ENCODE peak calls at places on chromosomes 4 and X, in nine cellular contexts. P is CD8-positive, alpha-beta T cell; T is stomach; B is SK-N-SH; I is cardiac muscle cell; C is hepatocyte; H is esophagus squamous epithelium; Z is Peyer's patch; A is heart right ventricle. S is an unnamed sample. For H3K4me1, the result is how much of the 10 kb centered on the place peaks cover.

GRCh38 chr4:6024450-6024960 is 6.3 kb upstream of the C4orf50 start:
- DNase-seq in P (no peak), T (no peak), B (no peak), I (no peak), C (no peak), H (no peak), Z (no peak), A (no peak), S (no peak)

GRCh38 chrX:952816-953215 is 259.6 kb downstream of the CRLF2 start:
- DNase-seq in P (peak), T (no peak), B (no peak), I (no peak), C (no peak), H (no peak), Z (no peak), A (no peak), S (no peak)

GRCh38 chr4:54290980-54291379 is 61.9 kb downstream of the PDGFRA start:
- DNase-seq in P (no peak), T (no peak), B (no peak), I (no peak), C (no peak), H (no peak), Z (no peak), A (no peak), S (no peak)

GRCh38 chr4:37002625-37003024 is 241.9 kb upstream of the NWD2 start:
- DNase-seq in P (no peak), T (no peak), B (no peak), I (no peak), C (no peak), H (no peak), Z (no peak), A (no peak), S (no peak)

GRCh38 chrX:129039176-129039575 is 484.1 kb downstream of the SMARCA1 start:
- DNase-seq in P (no peak), T (no peak), B (no peak), I (no peak), C (no peak), H (no peak), Z (no peak), A (no peak), S (peak)

GRCh38 chrX:18885317-18886004 is 98.5 kb downstream of the PHKA2 start:
- DNase-seq in P (no peak), T (no peak), B (no peak), I (peak), C (peak), H (no peak), Z (no peak), A (no peak), S (peak)

GRCh38 chr4:7189475-7190277 is 2.7 kb upstream of the SORCS2 start:
- DNase-seq in P (no peak), T (no peak), B (no peak), I (no peak), C (peak), H (no peak), Z (no peak), A (no peak), S (no peak)

GRCh38 chr4:3128976-3129375 is 54.5 kb downstream of the HTT start:
- DNase-seq in P (no peak), T (no peak), B (no peak), I (peak), C (no peak), H (no peak), Z (no peak), A (no peak), S (no peak)

GRCh38 chrX:108426262-108426661 is 12.0 kb downstream of the COL4A6 start:
- DNase-seq in P (no peak), T (no peak), B (no peak), I (no peak), C (no peak), H (no peak), Z (no peak), A (no peak), S (no peak)

GRCh38 chr4:47942420-47942819 is 28.0 kb upstream of the NFXL1 start:
- DNase-seq in P (no peak), T (no peak), B (no peak), I (no peak), C (no peak), H (no peak), Z (no peak), A (no peak), S (no peak)

GRCh38 chr4:117560329-117560728 is 474.0 kb upstream of the NDST3 start:
- DNase-seq in P (no peak), T (no peak), B (no peak), I (peak), C (no peak), H (no peak), Z (no peak), A (no peak), S (no peak)

GRCh38 chr4:26323807-26324206 is 3.0 kb downstream of the RBPJ start:
- DNase-seq in P (no peak), T (no peak), B (no peak), I (peak), C (no peak), H (no peak), Z (no peak), A (no peak), S (no peak)
- TF ChIP-seq CTCF in P (no peak), T (no peak), B (peak), I (peak), C (peak), H (no peak), Z (no peak), A (peak), S (no peak)

GRCh38 chr4:153520227-153520626 is 54.1 kb downstream of the TMEM131L start:
- DNase-seq in P (no peak), T (no peak), B (no peak), I (no peak), C (no peak), H (no peak), Z (no peak), A (no peak), S (no peak)

GRCh38 chr4:153517159-153517558 is 51.0 kb downstream of the TMEM131L start:
- DNase-seq in P (no peak), T (no peak), B (no peak), I (no peak), C (no peak), H (no peak), Z (no peak), A (no peak), S (no peak)

GRCh38 chr4:153519677-153520076 is 53.5 kb downstream of the TMEM131L start:
- DNase-seq in P (no peak), T (no peak), B (no peak), I (no peak), C (no peak), H (no peak), Z (no peak), A (no peak), S (no peak)

GRCh38 chr4:153518001-153518400 is 51.8 kb downstream of the TMEM131L start:
- DNase-seq in P (no peak), T (peak), B (no peak), I (no peak), C (no peak), H (no peak), Z (no peak), A (no peak), S (no peak)

DNA sequence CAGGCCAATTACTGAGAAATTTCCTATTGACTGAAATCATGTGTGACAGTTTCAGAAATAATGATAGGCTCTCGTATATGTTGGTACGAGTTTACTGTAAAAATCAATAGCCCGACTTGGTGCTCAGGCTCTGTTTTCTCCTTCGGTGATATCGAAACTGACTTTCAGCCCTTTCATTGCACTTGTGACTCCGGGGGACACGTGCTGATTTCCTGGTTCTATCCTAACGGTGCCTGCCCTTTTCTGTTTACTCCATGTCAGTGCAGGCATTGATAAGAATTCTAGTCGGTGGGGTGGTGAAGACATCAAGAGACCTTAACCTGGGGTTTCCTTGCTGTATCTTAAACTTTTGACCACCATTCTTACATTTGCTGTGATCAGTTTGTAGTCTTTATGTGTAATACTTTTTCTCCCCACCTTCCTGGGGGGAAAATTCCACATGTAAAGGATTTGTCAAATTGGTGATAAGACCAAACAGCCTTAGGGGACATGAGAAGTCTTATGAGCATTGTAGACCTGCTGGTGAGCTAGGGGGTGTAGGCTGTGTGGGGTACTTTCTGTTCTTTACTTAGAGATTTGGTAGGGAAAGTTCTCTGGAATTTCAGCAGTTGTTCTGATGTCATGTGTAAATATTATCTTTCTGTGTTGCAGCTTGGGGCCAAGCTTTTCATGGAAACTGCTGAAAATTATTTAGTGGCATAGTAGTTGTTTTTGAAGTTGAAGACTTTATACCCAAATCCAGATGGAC is 52.7 kb downstream of the TMEM131L start:
- DNase-seq in P (no peak), T (peak), B (no peak), I (peak), C (peak), H (no peak), Z (no peak), A (no peak), S (peak)
- H3K4me1 ChIP-seq in P (half or more), T (under half), B (under half), I (under half), C (under half), H (under half), Z (under half), A (under half), S (half or more)

DNA sequence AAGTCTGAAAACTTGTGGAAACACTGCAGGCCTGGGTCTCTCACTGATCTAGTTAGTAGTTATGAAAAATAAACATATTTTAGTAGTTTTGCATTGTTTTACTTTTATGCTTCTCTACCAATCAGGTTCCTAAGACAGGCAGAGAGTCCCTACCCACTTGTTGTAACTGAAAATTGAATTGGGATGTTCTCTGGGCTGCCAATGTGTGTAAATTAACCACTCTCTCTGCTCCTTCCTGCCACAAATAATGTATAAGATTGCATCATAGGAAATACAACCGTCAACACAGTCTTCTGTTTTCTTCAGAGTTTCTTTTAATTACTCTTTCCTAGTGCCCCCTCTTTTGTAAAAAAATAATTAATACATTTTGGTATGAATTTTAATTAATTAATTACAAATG is 677.3 kb downstream of the FSTL5 start:
- DNase-seq in P (no peak), T (no peak), B (no peak), I (no peak), C (no peak), H (no peak), Z (no peak), A (no peak), S (no peak)
- H3K4me3 ChIP-seq in P (no peak), T (no peak), B (no peak), I (no peak), C (no peak), H (no peak), Z (no peak), A (no peak), S (no peak)

GRCh38 chrX:140163376-140164159 is 198.2 kb upstream of the CXorf66 start:
- DNase-seq in P (no peak), T (no peak), B (no peak), I (peak), C (no peak), H (no peak), Z (no peak), A (no peak), S (no peak)
- TF ChIP-seq CTCF in P (no peak), T (no peak), B (no peak), I (no peak), C (no peak), H (no peak), Z (no peak), A (no peak), S (no peak)

DNA sequence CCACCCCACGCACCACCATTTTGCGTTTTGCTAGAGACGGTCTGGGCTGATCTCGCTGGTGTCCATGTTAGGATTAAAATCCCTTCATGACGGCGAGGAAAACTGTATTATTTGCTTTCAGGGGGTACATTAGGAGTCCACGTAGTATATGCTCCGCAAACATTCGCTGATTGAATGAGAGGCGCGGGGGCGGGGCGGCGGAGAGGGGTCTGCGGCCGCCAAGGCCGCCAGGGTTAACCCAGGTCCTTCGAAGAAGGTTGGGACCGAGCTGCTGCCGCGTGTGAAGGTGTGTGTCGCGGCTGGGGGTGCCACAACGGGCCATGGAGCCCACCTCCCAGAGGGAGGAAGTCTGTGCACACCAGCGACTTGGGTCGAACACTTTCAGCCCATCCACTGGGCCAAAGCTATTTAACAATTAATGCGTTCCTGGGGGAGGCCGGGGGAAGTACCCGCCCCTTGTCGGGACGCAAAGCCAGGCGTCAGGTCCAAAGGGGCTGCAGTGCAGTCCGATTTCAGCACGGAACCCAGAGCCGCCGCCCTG is 6.4 kb upstream of the PITX2 start:
- DNase-seq in P (no peak), T (no peak), B (no peak), I (no peak), C (no peak), H (no peak), Z (no peak), A (no peak), S (no peak)
- H3K4me1 ChIP-seq in P (under half), T (under half), B (under half), I (under half), C (under half), H (under half), Z (under half), A (under half), S (under half)

DNA sequence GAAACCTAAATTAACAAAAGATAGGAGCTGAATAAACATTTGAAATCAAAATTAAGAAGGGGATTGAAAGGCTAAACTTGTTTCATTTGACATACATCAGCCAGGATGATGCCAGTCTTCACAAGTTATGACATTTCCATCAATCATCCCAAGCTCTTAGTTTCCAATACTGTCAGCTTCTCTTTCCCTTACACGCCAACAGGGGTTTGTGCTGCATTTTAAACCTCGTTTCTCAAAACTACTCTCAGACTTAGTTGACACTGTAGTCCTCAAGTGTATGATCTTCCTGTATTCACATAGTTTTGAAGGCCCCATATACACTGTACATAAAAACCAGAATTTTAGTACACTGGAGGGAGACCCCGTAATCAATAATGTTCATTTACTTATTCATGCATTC is 840 bp upstream of the P2RY10 start:
- DNase-seq in P (no peak), T (no peak), B (no peak), I (no peak), C (no peak), H (no peak), Z (no peak), A (no peak), S (no peak)
- H3K4me3 ChIP-seq in P (peak), T (no peak), B (no peak), I (no peak), C (no peak), H (no peak), Z (no peak), A (no peak), S (no peak)

GRCh38 chr4:112854420-112854819 is 195.0 kb upstream of the ANK2 start:
- DNase-seq in P (no peak), T (no peak), B (no peak), I (no peak), C (no peak), H (no peak), Z (no peak), A (no peak), S (no peak)

GRCh38 chr4:112855058-112855457 is 194.4 kb upstream of the ANK2 start:
- DNase-seq in P (no peak), T (no peak), B (no peak), I (no peak), C (no peak), H (no peak), Z (no peak), A (no peak), S (no peak)

GRCh38 chr4:112857461-112857860 is 192.0 kb upstream of the ANK2 start:
- DNase-seq in P (no peak), T (no peak), B (no peak), I (peak), C (peak), H (no peak), Z (no peak), A (no peak), S (no peak)

GRCh38 chr4:112852586-112852985 is 196.9 kb upstream of the ANK2 start:
- DNase-seq in P (no peak), T (no peak), B (no peak), I (no peak), C (no peak), H (no peak), Z (no peak), A (no peak), S (no peak)

DNA sequence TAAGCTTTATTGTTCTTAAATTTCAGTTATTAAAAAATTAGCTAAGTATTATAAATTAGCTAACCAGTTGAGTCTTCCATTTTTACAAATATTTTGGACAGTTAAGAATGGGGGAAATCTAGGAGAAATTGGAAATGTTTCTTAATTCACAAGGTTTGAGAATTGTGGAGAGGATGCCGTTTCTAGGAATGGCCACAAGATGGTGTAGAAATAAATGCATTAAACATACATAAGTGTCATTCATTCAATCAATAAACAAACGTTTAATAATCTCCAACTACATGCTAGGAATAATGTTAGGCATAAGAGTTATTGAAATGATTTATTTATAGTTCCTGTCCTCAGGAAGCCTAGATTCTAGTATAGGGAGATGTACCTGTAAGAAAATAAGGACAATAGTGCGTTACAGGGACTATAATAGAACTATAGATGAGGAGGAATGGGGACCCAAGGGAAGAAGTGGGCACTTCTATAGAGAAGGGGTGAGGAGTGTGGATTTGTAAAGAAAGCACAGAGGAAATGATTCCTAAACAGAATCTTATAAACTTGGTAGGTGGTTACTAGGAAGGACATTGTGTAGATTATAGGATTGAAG is 195.7 kb upstream of the ANK2 start:
- DNase-seq in P (no peak), T (no peak), B (no peak), I (peak), C (no peak), H (no peak), Z (no peak), A (no peak), S (no peak)
- TF ChIP-seq CTCF in P (no peak), T (no peak), B (peak), I (peak), C (peak), H (peak), Z (no peak), A (peak), S (peak)